ENCODE peak calls at places on chromosomes 6 and 20, in four cellular contexts. L is K562, K is HepG2, E is WTC11. G is an unnamed sample.

GRCh38 chr20:59207742-59208357 is 44.2 kb downstream of the ZNF831 start:
- DNase-seq in L (peak; percentile 72), K (peak; percentile 53), E (peak; percentile 86), G (peak; percentile 56)

GRCh38 chr20:50919567-50919966 is 11.7 kb downstream of the ADNP start:
- DNase-seq in L (no peak), K (no peak), E (no peak), G (no peak)

GRCh38 chr6:118187568-118188164 is 280.6 kb downstream of the SLC35F1 start:
- DNase-seq in L (no peak), K (no peak), E (no peak), G (no peak)

GRCh38 chr6:35318200-35318844 is 20.7 kb downstream of the DEF6 start:
- DNase-seq in L (peak; percentile 59), K (peak; percentile 86), E (peak; percentile 96), G (peak; percentile 96)

GRCh38 chr6:157707576-157707975 is 115.5 kb upstream of the SNX9 start:
- DNase-seq in L (no peak), K (no peak), E (no peak), G (no peak)

GRCh38 chr6:130020892-130021483 is 2.6 kb downstream of the L3MBTL3 start:
- DNase-seq in L (peak; percentile 58), K (peak; percentile 81), E (peak; percentile 72), G (peak; percentile 75)

GRCh38 chr6:45661667-45662066 is 283.9 kb upstream of the SUPT3H start:
- DNase-seq in L (no peak), K (no peak), E (no peak), G (no peak)

GRCh38 chr6:16482702-16483314 is 244.4 kb downstream of the GMPR start:
- DNase-seq in L (no peak), K (no peak), E (no peak), G (no peak)

GRCh38 chr20:62725596-62726268 is 17.1 kb downstream of the NTSR1 start:
- DNase-seq in L (no peak), K (no peak), E (no peak), G (no peak)

GRCh38 chr6:142537612-142538478 is 236.0 kb downstream of the ADGRG6 start:
- DNase-seq in L (peak; percentile 56), K (peak; percentile 45), E (peak; percentile 59), G (peak; percentile 48)

GRCh38 chr20:237918-238317 is 10.9 kb downstream of the DEFB129 start:
- DNase-seq in L (no peak), K (no peak), E (no peak), G (no peak)

GRCh38 chr6:107716688-107717089 is 107.4 kb downstream of the SCML4 start:
- DNase-seq in L (peak; percentile 53), K (no peak), E (no peak), G (peak; percentile 24)

GRCh38 chr6:45650527-45651135 is 272.9 kb upstream of the SUPT3H start:
- DNase-seq in L (no peak), K (no peak), E (no peak), G (no peak)

GRCh38 chr6:170438402-170438753 is 114.7 kb downstream of the PSMB1 start:
- DNase-seq in L (peak; percentile 62), K (peak; percentile 91), E (peak; percentile 73), G (peak; percentile 80)
- TF ChIP-seq ELF4 in L (no peak), K (no peak), E (no peak), G (no peak)

GRCh38 chr6:27617700-27618689 is 145.1 kb upstream of the ZNF184 start:
- DNase-seq in L (peak; percentile 73), K (no peak), E (peak; percentile 60), G (peak; percentile 54)
- TF ChIP-seq SP1 in L (no peak), K (no peak), E (peak; percentile 39), G (no peak)

DNA sequence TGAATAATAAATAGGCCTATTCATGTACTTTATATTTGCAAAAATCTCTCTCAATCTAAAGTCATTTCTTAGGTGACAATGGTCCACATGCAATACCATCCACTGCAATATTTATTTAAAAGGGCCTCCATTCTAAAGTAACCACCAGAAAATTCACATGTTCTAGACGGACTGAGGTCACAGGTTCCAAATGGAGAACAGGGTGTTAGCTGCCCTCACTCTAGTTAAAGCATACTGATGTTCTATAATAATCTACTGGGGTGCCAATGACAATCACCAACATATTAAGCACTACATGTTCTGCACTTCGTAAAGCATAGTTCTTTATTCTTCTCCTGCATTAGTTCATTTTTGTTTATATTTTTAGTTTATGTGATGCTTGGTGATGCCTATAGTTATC is 1.2 kb downstream of the HBS1L start:
- DNase-seq in L (no peak), K (no peak), E (no peak), G (no peak)
- TF ChIP-seq ELF4 in L (no peak), K (no peak), E (no peak), G (no peak)

DNA sequence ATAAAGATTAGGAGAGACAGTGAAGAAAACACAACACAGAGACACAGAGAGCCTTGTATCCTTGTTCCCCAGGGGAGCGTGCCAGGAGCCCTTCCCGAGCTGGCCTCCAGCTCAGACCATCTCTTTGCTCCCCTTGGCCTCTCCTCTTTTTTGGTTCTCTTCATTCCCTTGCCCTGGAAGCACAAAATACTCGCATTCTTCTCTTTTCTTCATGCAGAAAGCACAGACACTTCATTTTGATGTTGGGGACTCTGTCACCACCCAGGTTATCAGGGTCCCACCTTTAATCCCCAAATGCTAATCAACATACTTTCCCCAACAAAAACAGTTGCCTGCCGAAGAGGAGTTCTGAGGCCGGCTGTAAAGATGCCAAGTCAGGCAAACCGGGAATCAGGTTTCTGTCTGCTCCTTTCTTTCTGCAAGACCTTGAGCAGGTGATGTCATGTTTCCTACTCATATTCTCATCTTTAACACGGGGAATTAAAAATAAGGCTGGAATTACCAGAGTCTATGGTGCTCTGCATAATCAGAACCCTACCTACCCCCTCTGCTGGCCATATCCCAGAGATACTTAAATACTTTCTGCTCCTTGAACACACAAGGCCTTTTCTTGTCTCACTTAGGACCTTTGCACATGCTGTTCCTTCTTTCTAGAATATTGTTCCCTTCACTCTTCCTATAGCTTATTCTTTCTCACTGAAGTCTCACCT is 21.7 kb downstream of the TGM6 start:
- DNase-seq in L (no peak), K (peak; percentile 34), E (no peak), G (peak; percentile 51)
- TF ChIP-seq SP1 in L (no peak), K (no peak), E (no peak), G (no peak)

GRCh38 chr20:33251496-33251895 is 15.7 kb downstream of the BPIFA1 start:
- DNase-seq in L (no peak), K (no peak), E (no peak), G (no peak)
- TF ChIP-seq ELF4 in L (no peak), K (no peak), E (no peak), G (no peak)

GRCh38 chr6:166784691-166785090 is 157.6 kb upstream of the RPS6KA2 start:
- DNase-seq in L (no peak), K (no peak), E (no peak), G (no peak)

GRCh38 chr6:166782541-166782940 is 155.5 kb upstream of the RPS6KA2 start:
- DNase-seq in L (no peak), K (no peak), E (no peak), G (no peak)

GRCh38 chr6:166781331-166781730 is 154.3 kb upstream of the RPS6KA2 start:
- DNase-seq in L (no peak), K (no peak), E (no peak), G (no peak)

GRCh38 chr6:166785131-166785530 is 158.1 kb upstream of the RPS6KA2 start:
- DNase-seq in L (no peak), K (no peak), E (no peak), G (no peak)

GRCh38 chr6:166786704-166787293 is 159.7 kb upstream of the RPS6KA2 start:
- DNase-seq in L (peak; percentile 62), K (peak; percentile 81), E (no peak), G (peak; percentile 71)
- TF ChIP-seq SP1 in L (no peak), K (no peak), E (no peak), G (no peak)

GRCh38 chr6:33207569-33208088 is 671 bp upstream of the RING1 start:
- DNase-seq in L (peak; percentile 62), K (no peak), E (peak; percentile 46), G (peak; percentile 32)
- TF ChIP-seq ELF4 in L (peak; percentile 22), K (no peak), E (no peak), G (no peak)